ENCODE peak calls at places on chromosomes 12 and 14, in nine cellular contexts. I, G, S, Z, E, Q, D, K and T are unnamed samples.

GRCh38 chr14:28077005-28077404 is 689.6 kb upstream of the FOXG1 start:
- DNase-seq in K (no peak), S (no peak), I (no peak), E (no peak), Z (no peak), G (no peak), D (no peak), Q (no peak), T (no peak)

GRCh38 chr14:35865611-35866010 is 39.5 kb downstream of the BRMS1L start:
- DNase-seq in G (no peak), S (no peak), K (no peak), I (no peak), E (no peak), D (no peak), Z (no peak), Q (no peak), T (no peak)

GRCh38 chr12:73421832-73422231 is 1115.8 kb upstream of the ATXN7L3B start:
- DNase-seq in Z (no peak), S (no peak), K (no peak), D (no peak), E (no peak), I (peak; percentile 4), Q (no peak), G (no peak), T (no peak)

GRCh38 chr12:25130741-25131188 is 64.2 kb downstream of the DNAI7 start:
- DNase-seq in D (no peak), G (no peak), S (no peak), Q (no peak), I (peak; percentile 44), K (peak; percentile 59), E (no peak), Z (no peak), T (no peak)

GRCh38 chr12:26647091-26647490 is 185.9 kb downstream of the ITPR2 start:
- DNase-seq in D (no peak), Q (no peak), G (no peak), Z (no peak), I (no peak), S (no peak), K (no peak), E (no peak), T (no peak)

GRCh38 chr14:34980337-34980900 is 2.4 kb upstream of the SRP54 start:
- DNase-seq in S (no peak), K (no peak), D (no peak), G (no peak), I (no peak), Q (no peak), Z (no peak), E (no peak), T (no peak)

GRCh38 chr14:59305836-59306555 is 117.5 kb downstream of the DAAM1 start:
- DNase-seq in Z (no peak), G (no peak), S (no peak), E (no peak), K (peak; percentile 54), D (no peak), I (peak; percentile 62), Q (no peak), T (no peak)

GRCh38 chr12:26748741-26749431 is 84.1 kb downstream of the ITPR2 start:
- DNase-seq in Q (no peak), I (peak; percentile 78), Z (no peak), D (no peak), E (no peak), G (no peak), S (no peak), K (peak; percentile 58), T (no peak)

GRCh38 chr12:18706798-18707197 is 31.0 kb downstream of the PLCZ1 start:
- DNase-seq in S (no peak), I (no peak), D (no peak), G (no peak), K (peak; percentile 25), Z (no peak), Q (no peak), E (no peak), T (no peak)

GRCh38 chr14:26820578-26820977 is 222.7 kb upstream of the NOVA1 start:
- DNase-seq in G (no peak), Z (no peak), Q (no peak), D (no peak), K (no peak), E (no peak), I (no peak), S (no peak), T (no peak)

GRCh38 chr14:26820101-26820500 is 222.3 kb upstream of the NOVA1 start:
- DNase-seq in K (peak; percentile 7), D (no peak), Q (no peak), E (no peak), G (no peak), Z (no peak), S (no peak), I (peak; percentile 53), T (no peak)
- TF ChIP-seq CTCF in K (no peak), D (no peak), Q (no peak), E (no peak), G (no peak), Z (no peak), S (no peak), I (no peak), T (no peak)

GRCh38 chr12:34390171-34390841 is 368.0 kb downstream of the ALG10 start:
- DNase-seq in G (no peak), K (no peak), Z (peak; percentile 39), D (no peak), I (no peak), Q (no peak), E (no peak), S (no peak), T (peak; percentile 23)

GRCh38 chr12:34387711-34388635 is 365.7 kb downstream of the ALG10 start:
- DNase-seq in K (no peak), I (no peak), Q (no peak), Z (no peak), E (no peak), S (no peak), G (no peak), D (no peak), T (no peak)

GRCh38 chr12:34388636-34389377 is 366.5 kb downstream of the ALG10 start:
- DNase-seq in E (no peak), I (no peak), Z (peak; percentile 33), Q (no peak), D (no peak), K (no peak), G (no peak), S (no peak), T (no peak)

GRCh38 chr12:34390846-34391700 is 368.8 kb downstream of the ALG10 start:
- DNase-seq in G (no peak), E (no peak), Z (peak; percentile 40), Q (no peak), K (no peak), D (peak; percentile 5), S (peak; percentile 8), I (no peak), T (peak; percentile 2)

DNA sequence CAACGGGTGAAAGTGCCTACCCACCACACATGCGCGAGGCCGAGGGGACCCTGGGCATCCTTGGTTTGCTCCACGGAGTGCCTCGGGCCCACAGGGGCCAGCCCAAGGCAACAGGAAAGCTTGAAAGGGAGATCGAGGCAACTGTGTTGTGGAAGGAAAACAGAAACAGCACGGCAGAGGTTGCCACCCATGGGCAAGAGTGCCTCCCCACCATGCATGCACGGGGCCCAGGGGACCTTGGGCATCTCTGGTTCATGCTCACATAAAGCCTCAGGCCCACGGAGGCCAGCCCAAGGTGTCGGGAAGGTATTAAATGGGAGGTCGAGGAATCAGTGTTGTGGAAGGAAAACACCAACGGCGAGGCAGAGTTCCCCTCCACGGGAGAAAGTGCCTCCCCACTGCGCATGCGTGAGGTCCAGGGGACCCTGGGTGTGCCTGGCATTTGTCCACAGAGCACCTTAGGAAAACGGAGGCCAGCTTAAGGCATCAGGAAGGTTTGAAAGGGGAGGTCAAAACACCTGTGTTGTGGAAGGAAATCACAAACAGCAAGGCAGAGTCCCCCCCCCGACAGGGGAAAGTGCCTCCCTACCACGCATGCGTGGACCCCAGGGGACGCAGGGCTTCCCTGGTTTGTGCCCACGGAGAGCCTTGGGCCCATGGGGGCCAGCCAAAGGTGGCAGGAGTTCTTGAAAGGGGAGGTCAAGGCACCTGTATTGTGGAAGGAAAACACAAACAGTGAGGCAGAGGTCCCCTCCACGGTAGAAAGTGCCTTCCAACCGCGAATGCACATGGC is 367.3 kb downstream of the ALG10 start:
- DNase-seq in Q (no peak), S (no peak), G (no peak), I (no peak), E (no peak), K (no peak), D (no peak), Z (peak; percentile 48), T (peak; percentile 27)
- H3K9me3 ChIP-seq in Q (peaks cover 5% of the 10 kb centered on the region), S (no peaks in the 10 kb centered on the region), G (no peaks in the 10 kb centered on the region), I (peaks cover 26% of the 10 kb centered on the region), E (peaks cover 59% of the 10 kb centered on the region), K (no peaks in the 10 kb centered on the region), D (peaks cover 59% of the 10 kb centered on the region), Z (peaks cover 83% of the 10 kb centered on the region), T (peaks cover 99% of the 10 kb centered on the region)

GRCh38 chr12:109987615-109988014 is 8.6 kb downstream of the GIT2 start:
- DNase-seq in S (no peak), D (no peak), Q (no peak), Z (no peak), I (no peak), G (no peak), E (no peak), K (no peak), T (no peak)

GRCh38 chr12:109983432-109984142 is 12.6 kb downstream of the GIT2 start:
- DNase-seq in E (no peak), K (no peak), S (no peak), Q (no peak), G (peak; percentile 42), D (no peak), I (no peak), Z (no peak), T (no peak)

GRCh38 chr12:109981311-109981710 is 14.9 kb downstream of the GIT2 start:
- DNase-seq in S (no peak), Z (no peak), Q (no peak), G (no peak), D (no peak), I (no peak), E (no peak), K (no peak), T (no peak)

GRCh38 chr12:109982211-109982610 is 14.0 kb downstream of the GIT2 start:
- DNase-seq in G (no peak), K (peak; percentile 77), I (peak; percentile 64), Z (no peak), Q (no peak), D (no peak), S (no peak), E (no peak), T (no peak)
- H3K4me1 ChIP-seq in G (no peaks in the 10 kb centered on the region), K (peaks cover 3% of the 10 kb centered on the region), I (peaks cover 3% of the 10 kb centered on the region), Z (no peaks in the 10 kb centered on the region), Q (no peaks in the 10 kb centered on the region), D (peaks cover 22% of the 10 kb centered on the region), S (no peaks in the 10 kb centered on the region), E (no peaks in the 10 kb centered on the region), T (no peaks in the 10 kb centered on the region)

DNA sequence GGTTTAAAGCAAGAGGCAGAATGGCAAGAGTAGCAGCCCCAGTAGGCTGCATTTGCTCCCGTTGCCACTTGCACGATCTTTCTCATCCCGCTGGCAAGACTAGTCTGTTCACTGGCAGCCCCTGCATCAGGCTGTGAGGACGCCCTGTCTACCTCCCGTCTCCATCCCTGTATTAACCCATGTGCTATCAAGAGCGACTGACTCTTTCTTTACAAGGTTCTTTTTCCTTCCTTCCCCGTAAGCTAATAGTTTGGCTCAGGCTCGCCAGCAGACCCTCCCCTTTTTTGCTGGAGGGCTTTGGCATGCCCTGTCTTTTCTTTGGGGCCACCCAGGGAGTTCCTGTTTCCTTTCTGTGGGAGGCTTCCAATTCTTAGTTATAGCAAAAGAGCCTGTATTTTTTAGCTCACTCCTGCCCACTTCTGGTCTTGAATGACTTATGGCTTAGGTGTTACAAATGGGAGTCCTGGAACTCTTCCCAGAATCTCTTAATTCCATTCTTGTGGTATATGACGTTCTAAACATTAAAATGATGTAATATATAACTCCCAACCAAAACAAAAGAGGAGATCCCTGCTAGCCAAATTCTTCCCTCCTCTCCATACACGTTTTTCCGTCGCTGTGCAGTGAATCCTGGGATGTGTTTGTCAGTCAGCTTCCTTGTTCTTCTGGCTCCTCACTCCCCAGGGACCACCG is 149.0 kb downstream of the PRKCH start:
- DNase-seq in Q (no peak), K (peak; percentile 100), Z (no peak), S (no peak), D (peak; percentile 48), E (peak; percentile 33), G (peak; percentile 27), I (peak; percentile 97), T (no peak)
- TF ChIP-seq CTCF in Q (no peak), K (peak; percentile 49), Z (no peak), S (no peak), D (peak; percentile 42), E (peak; percentile 51), G (no peak), I (peak; percentile 54), T (no peak)